ENCODE peak calls at places on chromosomes 3 and 15, in seven cellular contexts. N, P, R, K, W, M and S are unnamed samples. For H3K9me3, the result is how much of the 10 kb centered on the place peaks cover.

GRCh38 chr15:76330281-76330680 is 6.3 kb upstream of the ISL2 start:
- DNase-seq in N (peak), P (no peak), R (peak), K (no peak), W (no peak), M (no peak), S (no peak)

GRCh38 chr3:48077835-48078234 is 61.6 kb upstream of the MAP4 start:
- DNase-seq in N (peak), P (no peak), R (no peak), K (no peak), W (no peak), M (no peak), S (no peak)

GRCh38 chr15:39317225-39317624 is 263.7 kb upstream of the THBS1 start:
- DNase-seq in N (no peak), P (no peak), R (no peak), K (no peak), W (no peak), M (no peak), S (no peak)

GRCh38 chr15:74573987-74574386 is 33.0 kb downstream of the ARID3B start:
- DNase-seq in N (peak), P (no peak), R (no peak), K (no peak), W (no peak), M (no peak), S (no peak)

GRCh38 chr15:32029862-32030781 is at the start of gene CHRNA7:
- DNase-seq in N (peak), P (no peak), R (peak), K (peak), W (peak), M (peak), S (no peak)

GRCh38 chr15:85771781-85772445 is 22.8 kb downstream of the KLHL25 start:
- DNase-seq in N (no peak), P (no peak), R (no peak), K (peak), W (no peak), M (no peak), S (no peak)

GRCh38 chr3:105118905-105119304 is 247.8 kb upstream of the ALCAM start:
- DNase-seq in N (peak), P (no peak), R (no peak), K (no peak), W (no peak), M (no peak), S (no peak)

GRCh38 chr15:88882745-88883144 is 12.6 kb downstream of the HAPLN3 start:
- DNase-seq in N (peak), P (no peak), R (no peak), K (no peak), W (no peak), M (no peak), S (no peak)

GRCh38 chr15:45451265-45451664 is 71.3 kb downstream of the SLC30A4 start:
- DNase-seq in N (no peak), P (no peak), R (no peak), K (no peak), W (no peak), M (no peak), S (no peak)

GRCh38 chr3:48688737-48689075 is 3.0 kb upstream of the NCKIPSD start:
- DNase-seq in N (no peak), P (no peak), R (no peak), K (no peak), W (no peak), M (no peak), S (no peak)

GRCh38 chr15:48427960-48428547 is 96.8 kb downstream of the DUT start:
- DNase-seq in N (no peak), P (no peak), R (no peak), K (no peak), W (no peak), M (no peak), S (no peak)

GRCh38 chr3:30694148-30694547 is 87.7 kb downstream of the TGFBR2 start:
- DNase-seq in N (no peak), P (no peak), R (no peak), K (no peak), W (no peak), M (no peak), S (no peak)

GRCh38 chr3:127747751-127748521 is 74.4 kb downstream of the MGLL start:
- DNase-seq in N (peak), P (no peak), R (peak), K (no peak), W (no peak), M (peak), S (no peak)

GRCh38 chr3:123586966-123587365 is 2.1 kb upstream of the HACD2 start:
- DNase-seq in N (no peak), P (no peak), R (no peak), K (no peak), W (no peak), M (no peak), S (no peak)

GRCh38 chr3:53242642-53243041 is 13.2 kb downstream of the TKT start:
- DNase-seq in N (no peak), P (no peak), R (no peak), K (no peak), W (no peak), M (no peak), S (no peak)

GRCh38 chr3:22360977-22361376 is 610.0 kb upstream of the ZNF385D start:
- DNase-seq in N (no peak), P (no peak), R (no peak), K (no peak), W (no peak), M (no peak), S (no peak)

GRCh38 chr3:66629431-66630368 is 128.9 kb upstream of the LRIG1 start:
- DNase-seq in N (no peak), P (no peak), R (peak), K (no peak), W (no peak), M (no peak), S (no peak)

GRCh38 chr15:69760263-69760855 is 307.7 kb downstream of the RPLP1 start:
- DNase-seq in N (no peak), P (no peak), R (no peak), K (no peak), W (peak), M (no peak), S (no peak)

GRCh38 chr3:176469694-176470205 is 727.5 kb downstream of the TBL1XR1 start:
- DNase-seq in N (peak), P (no peak), R (no peak), K (no peak), W (no peak), M (no peak), S (no peak)

GRCh38 chr3:64058592-64058991 is 35.3 kb upstream of the PSMD6 start:
- DNase-seq in N (no peak), P (no peak), R (no peak), K (no peak), W (no peak), M (no peak), S (no peak)

GRCh38 chr3:179348325-179349013 is 960 bp downstream of the MFN1 start:
- DNase-seq in N (peak), P (no peak), R (no peak), K (no peak), W (no peak), M (no peak), S (no peak)

GRCh38 chr15:87227846-87228245 is 1028.7 kb downstream of the NTRK3 start:
- DNase-seq in N (no peak), P (no peak), R (no peak), K (no peak), W (no peak), M (no peak), S (no peak)
- H3K9me3 ChIP-seq in N (under half), P (under half), R (under half), K (under half), W (under half), M (under half), S (under half)

GRCh38 chr15:25238716-25239470 is 199.9 kb downstream of the UBE3A start:
- DNase-seq in N (no peak), P (peak), R (no peak), K (peak), W (no peak), M (peak), S (peak)
- H3K9me3 ChIP-seq in N (under half), P (under half), R (under half), K (under half), W (under half), M (half or more), S (under half)

GRCh38 chr15:26521142-26521541 is 251.7 kb downstream of the GABRB3 start:
- DNase-seq in N (no peak), P (no peak), R (no peak), K (no peak), W (no peak), M (no peak), S (no peak)

GRCh38 chr15:26525096-26525495 is 247.8 kb downstream of the GABRB3 start:
- DNase-seq in N (peak), P (no peak), R (no peak), K (no peak), W (no peak), M (no peak), S (no peak)
- H3K9me3 ChIP-seq in N (under half), P (under half), R (under half), K (under half), W (under half), M (under half), S (under half)

DNA sequence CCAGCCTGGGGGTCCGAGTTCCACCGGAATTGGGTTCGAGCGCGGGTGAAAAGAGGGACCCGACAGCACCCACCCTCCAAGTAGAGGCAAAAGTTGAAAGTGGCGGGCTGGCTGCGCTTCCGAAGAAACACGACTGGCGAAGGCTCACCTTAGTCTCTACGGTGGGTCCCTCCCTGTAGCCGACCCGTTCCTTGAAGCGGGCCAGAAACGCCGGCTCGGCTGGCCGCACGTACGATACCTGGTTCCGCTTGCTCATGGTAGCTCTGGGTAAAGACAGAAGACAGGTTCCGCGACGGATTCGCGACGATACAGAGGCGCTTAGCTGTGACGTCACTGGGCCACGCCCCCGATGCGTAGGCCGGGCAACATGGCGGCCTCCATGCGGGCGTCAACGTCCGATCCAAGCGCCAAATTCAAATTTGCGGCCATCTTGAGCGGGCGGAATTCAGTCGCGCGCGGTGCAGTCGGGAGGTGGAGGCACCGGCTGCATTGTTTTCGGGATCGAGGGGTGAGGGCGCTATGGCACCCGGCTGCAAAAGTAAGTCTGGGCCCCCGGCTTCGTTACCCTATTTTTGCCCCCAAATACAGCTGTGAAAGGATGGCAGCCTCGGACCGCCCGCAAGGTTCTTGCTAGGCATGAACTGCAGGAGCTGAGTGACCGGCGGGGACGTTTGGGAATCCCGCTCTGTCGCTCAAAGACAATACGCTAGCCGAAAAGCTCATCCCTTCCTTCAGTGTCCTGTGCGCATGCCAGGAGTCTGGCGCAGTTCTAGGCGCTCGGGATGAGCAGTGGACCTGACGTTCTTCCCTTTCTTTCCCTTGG is at the start of the genes KIAA1143 and KIF15:
- DNase-seq in N (peak), P (peak), R (peak), K (peak), W (peak), M (peak), S (peak)
- H3K9me3 ChIP-seq in N (under half), P (under half), R (under half), K (under half), W (under half), M (under half), S (under half)

GRCh38 chr15:56227315-56227714 is 16.4 kb downstream of the RFX7 start:
- DNase-seq in N (no peak), P (no peak), R (no peak), K (no peak), W (no peak), M (no peak), S (no peak)
- H3K9me3 ChIP-seq in N (under half), P (under half), R (under half), K (under half), W (under half), M (under half), S (under half)